ENCODE peak calls at places on chromosomes 16 and 17, in eight cellular contexts. C is ovary, T is heart right ventricle, G is gastrocnemius medialis, N is mammary epithelial cell, O is lung, L is transverse colon, X is OCI-LY7. K is an unnamed sample.

GRCh38 chr17:42113293-42114069 is 967 bp upstream of the DHX58 start:
- DNase-seq in O (no peak), G (no peak), N (no peak), T (no peak), L (no peak), C (no peak), X (no peak), K (no peak)

GRCh38 chr16:49463529-49463928 is 89.9 kb downstream of the C16orf78 start:
- DNase-seq in N (no peak), C (no peak), T (no peak), O (no peak), X (peak), G (no peak), L (peak), K (no peak)

GRCh38 chr17:57614742-57615141 is 130.4 kb downstream of the CCDC182 start:
- DNase-seq in T (no peak), O (no peak), L (no peak), G (no peak), X (no peak), N (no peak), C (no peak), K (no peak)

GRCh38 chr16:47461598-47462266 is 601 bp downstream of the PHKB start:
- DNase-seq in N (peak), L (peak), C (no peak), G (peak), T (peak), O (peak), X (peak), K (peak)

GRCh38 chr16:27398894-27399853 is 2.8 kb upstream of the IL21R start:
- DNase-seq in O (no peak), T (no peak), G (no peak), C (no peak), N (no peak), X (peak), L (no peak), K (no peak)

GRCh38 chr16:62156971-62157370 is 120.7 kb upstream of the CDH8 start:
- DNase-seq in C (no peak), L (no peak), N (no peak), X (no peak), T (no peak), O (no peak), G (no peak), K (no peak)

GRCh38 chr17:65191805-65192740 is 54.9 kb downstream of the RGS9 start:
- DNase-seq in L (no peak), X (no peak), T (no peak), C (no peak), O (no peak), N (peak), G (no peak), K (peak)

GRCh38 chr17:27609606-27610303 is 21.2 kb upstream of the LGALS9 start:
- DNase-seq in L (peak), T (no peak), O (no peak), N (peak), G (no peak), X (peak), C (peak), K (peak)

GRCh38 chr17:30074726-30075125 is 41.9 kb upstream of the NSRP1 start:
- DNase-seq in X (no peak), N (no peak), C (no peak), O (no peak), G (no peak), L (no peak), T (no peak), K (peak)

GRCh38 chr16:79597277-79597676 is 3.3 kb downstream of the MAF start:
- DNase-seq in L (no peak), C (no peak), N (peak), O (no peak), T (no peak), G (no peak), X (no peak), K (no peak)

GRCh38 chr17:45034599-45034998 is 16.8 kb downstream of the DCAKD start:
- DNase-seq in O (no peak), X (no peak), C (no peak), T (no peak), G (no peak), L (no peak), N (no peak), K (no peak)

GRCh38 chr17:75731716-75732498 is 10.6 kb downstream of the ITGB4 start:
- DNase-seq in X (no peak), N (no peak), T (no peak), L (peak), G (no peak), C (no peak), O (no peak), K (no peak)

GRCh38 chr16:77449208-77449607 is 14.4 kb upstream of the ADAMTS18 start:
- DNase-seq in X (no peak), C (no peak), L (no peak), N (no peak), O (no peak), G (no peak), T (no peak), K (no peak)

GRCh38 chr16:48076455-48077012 is 79.3 kb downstream of the ABCC12 start:
- DNase-seq in C (no peak), X (no peak), T (no peak), G (no peak), L (no peak), N (no peak), O (no peak), K (peak)

GRCh38 chr17:31310260-31310659 is 3.6 kb downstream of the EVI2B start:
- DNase-seq in C (no peak), G (no peak), T (no peak), N (no peak), L (no peak), O (no peak), X (peak), K (no peak)

GRCh38 chr16:47567321-47567720 is 106.2 kb downstream of the PHKB start:
- DNase-seq in O (no peak), X (no peak), G (no peak), T (no peak), N (no peak), L (no peak), C (no peak), K (no peak)

GRCh38 chr17:37719866-37720265 is 25.0 kb downstream of the HNF1B start:
- DNase-seq in X (no peak), L (no peak), N (no peak), C (no peak), T (no peak), G (no peak), O (no peak), K (no peak)

GRCh38 chr17:65857713-65858112 is 296.3 kb upstream of the AXIN2 start:
- DNase-seq in N (no peak), O (no peak), X (no peak), C (no peak), G (no peak), T (no peak), L (no peak), K (peak)

GRCh38 chr16:86604436-86605220 is 26.3 kb downstream of the FOXL1 start:
- DNase-seq in G (no peak), L (no peak), N (no peak), C (no peak), O (no peak), X (peak), T (no peak), K (no peak)

GRCh38 chr17:52678211-52678610 is 519.7 kb upstream of the CA10 start:
- DNase-seq in C (no peak), T (no peak), N (no peak), G (no peak), X (no peak), O (no peak), L (no peak), K (no peak)

GRCh38 chr16:15857779-15858560 is 1.1 kb upstream of the MYH11 start:
- DNase-seq in T (peak), N (no peak), C (peak), X (no peak), O (no peak), L (peak), G (no peak), K (no peak)

GRCh38 chr17:81832608-81833159 is 407 bp downstream of the MCRIP1 start:
- DNase-seq in G (no peak), C (no peak), N (peak), X (peak), O (no peak), T (no peak), L (no peak), K (peak)

GRCh38 chr17:78529871-78530670 is 47.1 kb downstream of the DNAH17 start:
- DNase-seq in X (no peak), L (peak), N (no peak), C (no peak), O (peak), G (no peak), T (no peak), K (no peak)

DNA sequence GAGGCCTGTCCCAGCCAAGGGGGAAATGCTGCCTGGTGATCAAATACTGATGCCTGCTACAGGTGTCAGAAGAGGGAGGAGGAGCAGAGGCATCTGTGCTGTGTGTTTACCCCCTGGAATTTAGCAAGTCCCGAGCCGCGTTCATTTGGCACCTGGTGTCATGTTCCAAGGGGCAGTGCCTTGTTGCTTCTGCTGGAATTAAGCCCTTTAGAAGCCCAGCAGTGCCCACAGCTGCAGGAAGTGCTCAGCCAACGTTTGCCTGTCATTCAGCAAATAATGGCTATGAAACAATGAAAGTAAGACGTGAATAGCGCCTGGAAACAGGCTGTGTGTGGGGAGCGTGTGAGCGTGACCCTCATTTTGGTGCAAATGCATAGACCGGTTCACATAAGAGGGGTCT is 5.9 kb upstream of the ATP2C2 start:
- DNase-seq in X (no peak), C (no peak), G (no peak), O (no peak), L (peak), N (no peak), T (no peak), K (no peak)
- TF ChIP-seq CTCF in X (no peak), C (no peak), G (no peak), O (no peak), L (no peak), N (no peak), T (no peak), K (no peak)

GRCh38 chr17:38751144-38751802 is 1.3 kb upstream of the PSMB3 start:
- DNase-seq in O (no peak), N (peak), L (no peak), G (no peak), T (no peak), C (no peak), X (no peak), K (no peak)
- H3K4me3 ChIP-seq in O (no peak), N (peak), L (no peak), G (peak), T (peak), C (peak), X (peak), K (peak)

DNA sequence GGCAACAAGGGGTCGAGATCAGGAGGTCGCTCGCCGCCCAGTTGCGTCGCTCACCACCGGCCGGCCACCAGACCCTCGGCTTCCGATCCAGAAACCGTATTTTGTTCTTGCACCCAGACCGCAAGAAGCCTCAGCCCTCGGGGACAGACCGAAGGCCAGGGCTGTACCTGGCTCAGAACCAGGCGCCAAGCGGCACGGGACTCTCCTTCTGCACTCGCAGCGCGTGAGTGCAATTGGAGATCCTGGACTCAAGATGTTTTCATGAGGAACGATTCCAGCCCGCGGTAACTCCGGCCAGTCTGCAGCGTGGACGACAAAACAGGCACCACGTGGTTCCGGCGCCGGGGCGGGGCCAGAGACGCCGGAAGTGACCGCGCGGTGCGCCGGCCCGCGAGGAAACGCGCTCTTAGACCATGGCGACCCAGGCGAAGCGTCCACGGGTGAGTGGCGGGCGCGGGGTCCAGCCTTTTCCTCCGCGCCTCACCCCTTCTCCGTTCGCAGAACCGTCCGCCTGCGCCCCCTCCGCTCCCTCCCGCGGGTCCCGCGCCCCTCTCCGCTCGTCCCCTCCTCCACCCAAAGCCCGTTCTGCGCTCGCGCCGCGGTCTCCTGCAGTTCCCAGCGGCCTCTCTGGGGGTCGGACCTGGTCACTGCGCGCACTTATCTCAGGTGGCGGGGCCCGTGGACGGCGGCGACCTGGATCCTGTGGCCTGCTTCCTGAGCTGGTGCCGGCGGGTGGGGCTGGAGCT is at the start of gene SETD6:
- DNase-seq in N (peak), O (peak), L (peak), C (peak), X (peak), G (peak), T (peak), K (peak)
- TF ChIP-seq CTCF in N (no peak), O (no peak), L (peak), C (peak), X (no peak), G (peak), T (no peak), K (no peak)

DNA sequence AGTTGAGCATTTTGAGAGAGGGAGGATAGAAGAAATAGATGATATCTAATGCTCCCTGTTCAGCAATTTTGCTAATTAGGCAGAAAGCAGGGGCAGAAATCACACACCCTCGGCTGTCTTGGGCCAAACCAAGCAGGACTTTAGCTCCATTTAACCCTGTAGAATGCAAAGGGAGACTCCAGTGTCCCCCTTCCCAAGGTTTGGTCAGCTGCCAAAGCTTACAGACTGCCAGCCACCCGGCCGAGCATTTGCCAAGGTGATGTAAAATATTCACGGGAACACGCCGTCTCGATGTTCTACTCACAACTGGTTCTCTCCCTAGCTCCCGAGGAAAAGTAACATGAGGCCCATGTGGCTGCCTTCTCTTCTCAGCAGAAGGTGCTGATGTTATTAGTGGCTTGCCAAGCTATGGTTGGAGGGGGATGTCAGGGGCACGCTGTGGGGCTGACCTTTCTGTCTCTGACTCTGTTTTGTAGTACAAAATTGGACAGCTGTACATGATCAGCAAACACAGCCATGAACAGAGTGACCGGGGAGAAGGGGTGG is 155.3 kb downstream of the PITPNC1 start:
- DNase-seq in G (no peak), X (no peak), C (peak), L (no peak), N (no peak), O (no peak), T (no peak), K (no peak)
- H3K4me3 ChIP-seq in G (no peak), X (no peak), C (no peak), L (no peak), N (no peak), O (no peak), T (no peak), K (no peak)

GRCh38 chr16:9761870-9762269 is 420.4 kb downstream of the GRIN2A start:
- DNase-seq in T (no peak), G (no peak), N (no peak), X (no peak), L (no peak), O (no peak), C (no peak), K (no peak)
- TF ChIP-seq CTCF in T (no peak), G (no peak), N (no peak), X (no peak), L (no peak), O (no peak), C (no peak), K (no peak)

GRCh38 chr16:32116080-32116479 is 137.0 kb upstream of the TP53TG3D start:
- DNase-seq in N (no peak), O (no peak), G (no peak), T (no peak), X (no peak), L (no peak), C (no peak), K (peak)
- H3K4me3 ChIP-seq in N (peak), O (no peak), G (peak), T (peak), X (no peak), L (no peak), C (no peak), K (peak)

GRCh38 chr16:65212791-65213190 is 90.9 kb upstream of the CDH11 start:
- DNase-seq in O (no peak), G (no peak), N (no peak), L (no peak), T (no peak), C (no peak), X (no peak), K (no peak)
- TF ChIP-seq CTCF in O (no peak), G (no peak), N (no peak), L (no peak), T (no peak), C (no peak), X (no peak), K (no peak)

GRCh38 chr17:80034977-80035686 is 540 bp downstream of the TBC1D16 start:
- DNase-seq in N (peak), C (no peak), T (peak), X (no peak), G (no peak), O (no peak), L (peak), K (peak)

GRCh38 chr17:80033840-80034239 is 1.8 kb downstream of the TBC1D16 start:
- DNase-seq in T (no peak), O (no peak), X (no peak), N (no peak), G (no peak), C (no peak), L (no peak), K (no peak)

GRCh38 chr17:80035937-80036714 is at the start of gene CCDC40:
- DNase-seq in G (peak), L (peak), O (peak), N (peak), T (peak), C (peak), X (peak), K (peak)

GRCh38 chr17:80035687-80035936 is at the start of gene TBC1D16:
- DNase-seq in T (no peak), G (no peak), N (no peak), C (no peak), X (no peak), L (no peak), O (no peak), K (no peak)

GRCh38 chr17:80034654-80034976 is 1.1 kb downstream of the TBC1D16 start:
- DNase-seq in N (no peak), X (no peak), L (no peak), G (no peak), T (no peak), C (no peak), O (no peak), K (peak)
- H3K4me3 ChIP-seq in N (peak), X (no peak), L (no peak), G (peak), T (peak), C (peak), O (no peak), K (peak)

DNA sequence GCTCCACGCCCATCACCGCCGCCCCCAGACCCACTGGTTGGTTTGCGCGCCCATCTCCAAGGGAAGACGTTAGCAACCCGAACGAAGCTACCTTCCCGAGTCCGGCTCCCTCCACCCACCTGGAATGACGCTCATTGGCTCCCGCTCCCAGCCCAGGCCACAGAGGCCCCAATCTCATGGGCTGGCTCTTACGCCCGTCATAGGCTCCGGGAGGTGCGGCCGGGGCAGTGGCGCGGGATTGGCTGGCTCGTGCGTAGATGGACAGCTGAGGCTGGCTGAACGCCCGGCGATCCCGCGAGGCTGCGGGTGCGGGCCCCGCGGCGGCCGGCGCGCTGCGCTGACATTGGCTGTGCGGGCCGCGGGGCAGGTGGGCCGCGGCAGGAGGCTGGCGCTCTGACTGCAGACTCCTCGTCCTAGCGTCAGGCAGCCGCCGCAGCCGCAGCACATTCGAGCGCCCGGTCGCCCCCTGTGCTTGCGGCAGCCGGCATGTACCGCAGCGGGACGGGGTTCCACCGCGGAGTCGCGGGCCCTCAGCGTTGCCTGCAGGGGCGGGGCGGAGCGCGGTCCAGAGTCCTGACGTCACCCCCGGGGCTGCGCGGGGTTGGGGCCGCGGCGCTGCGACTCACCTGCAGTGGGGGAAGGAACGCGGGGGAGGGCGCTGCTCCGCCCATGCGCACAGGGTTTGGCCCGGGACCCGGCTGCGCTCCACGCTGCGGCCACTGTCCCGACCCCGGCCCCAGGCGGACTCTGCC is 453 bp upstream of the MYH10 start:
- DNase-seq in T (peak), G (peak), C (peak), O (peak), X (peak), N (peak), L (peak), K (peak)
- TF ChIP-seq CTCF in T (peak), G (no peak), C (peak), O (no peak), X (peak), N (no peak), L (peak), K (no peak)

DNA sequence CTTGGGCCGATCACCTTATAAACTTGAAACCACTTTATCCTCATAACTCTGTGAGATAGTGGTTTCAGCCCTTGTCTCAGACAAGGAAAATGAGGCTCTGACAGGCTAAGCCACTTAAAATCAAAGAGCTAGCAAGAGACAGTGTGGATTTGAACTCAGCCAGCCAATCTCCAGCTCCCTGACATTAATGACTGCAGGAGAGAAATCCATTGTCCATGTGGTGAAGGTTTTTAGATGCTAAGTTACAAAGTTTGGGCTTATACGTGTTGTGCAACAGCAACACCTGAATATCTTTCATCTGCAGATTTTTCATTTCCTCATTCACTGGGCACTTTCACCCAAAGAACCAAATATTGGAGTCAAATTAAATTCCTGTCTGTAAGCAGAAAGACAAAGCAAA is 501.3 kb downstream of the GRIN2A start:
- DNase-seq in T (no peak), N (no peak), O (no peak), X (no peak), G (no peak), L (no peak), C (no peak), K (no peak)
- H3K4me3 ChIP-seq in T (no peak), N (no peak), O (no peak), X (no peak), G (no peak), L (no peak), C (no peak), K (no peak)

K was measured in foreskin fibroblast.